ENCODE peak calls at places on chromosomes 16 and 17, in four cellular contexts. One of them, this sample, is unnamed.
A peak's percentile ranks its signal among the peaks of the same experiment; 100 is the strongest.

GRCh38 chr17:7523033-7523432 is 25.8 kb upstream of the TNFSF12 start:
- DNase-seq in K562: peak; percentile 15
- DNase-seq in HepG2: peak; percentile 43
- DNase-seq in A549: peak; percentile 63
- DNase-seq in this sample: no peak

GRCh38 chr17:38898812-38899348 is 26.5 kb upstream of the LASP1NB start:
- DNase-seq in K562: peak; percentile 75
- DNase-seq in HepG2: no peak
- DNase-seq in A549: no peak
- DNase-seq in this sample: peak; percentile 64

GRCh38 chr17:59748591-59748990 is 41.1 kb downstream of the VMP1 start:
- DNase-seq in K562: no peak
- DNase-seq in HepG2: no peak
- DNase-seq in A549: no peak
- DNase-seq in this sample: no peak

GRCh38 chr16:67871256-67871655 is 1.6 kb upstream of the EDC4 start:
- DNase-seq in K562: no peak
- DNase-seq in HepG2: no peak
- DNase-seq in A549: no peak
- DNase-seq in this sample: no peak

GRCh38 chr17:77526728-77527355 is 386.1 kb downstream of the SEC14L1 start:
- DNase-seq in K562: no peak
- DNase-seq in HepG2: no peak
- DNase-seq in A549: no peak
- DNase-seq in this sample: no peak

GRCh38 chr16:48537909-48538745 is 71.9 kb downstream of the N4BP1 start:
- DNase-seq in K562: no peak
- DNase-seq in HepG2: no peak
- DNase-seq in A549: no peak
- DNase-seq in this sample: no peak

GRCh38 chr17:36736201-36737156 is 135.1 kb downstream of the MRM1 start:
- DNase-seq in K562: no peak
- DNase-seq in HepG2: no peak
- DNase-seq in A549: no peak
- DNase-seq in this sample: no peak

GRCh38 chr17:18252160-18252559 is 6.4 kb downstream of the FLII start:
- DNase-seq in K562: no peak
- DNase-seq in HepG2: no peak
- DNase-seq in A549: no peak
- DNase-seq in this sample: no peak

GRCh38 chr16:73506568-73507056 is 458.7 kb upstream of the ZFHX3 start:
- DNase-seq in K562: no peak
- DNase-seq in HepG2: no peak
- DNase-seq in A549: no peak
- DNase-seq in this sample: no peak

GRCh38 chr16:73019456-73020362 is 28.2 kb downstream of the ZFHX3 start:
- DNase-seq in K562: no peak
- DNase-seq in HepG2: no peak
- DNase-seq in A549: peak; percentile 89
- DNase-seq in this sample: no peak

GRCh38 chr16:57115148-57115503 is 22.7 kb downstream of the CPNE2 start:
- DNase-seq in K562: no peak
- DNase-seq in HepG2: no peak
- DNase-seq in A549: no peak
- DNase-seq in this sample: no peak

GRCh38 chr16:80540516-80541305 is at the start of gene DYNLRB2:
- DNase-seq in K562: peak; percentile 84
- DNase-seq in HepG2: peak; percentile 83
- DNase-seq in A549: peak; percentile 95
- DNase-seq in this sample: peak; percentile 71

GRCh38 chr17:67042104-67042899 is 2.1 kb upstream of the CACNG1 start:
- DNase-seq in K562: no peak
- DNase-seq in HepG2: no peak
- DNase-seq in A549: no peak
- DNase-seq in this sample: no peak

GRCh38 chr17:2321399-2321798 is 14.9 kb downstream of the TSR1 start:
- DNase-seq in K562: no peak
- DNase-seq in HepG2: no peak
- DNase-seq in A549: no peak
- DNase-seq in this sample: no peak

GRCh38 chr17:36593651-36594316 is 2.1 kb downstream of the DHRS11 start:
- DNase-seq in K562: no peak
- DNase-seq in HepG2: no peak
- DNase-seq in A549: no peak
- DNase-seq in this sample: no peak

GRCh38 chr17:21165922-21166598 is 39.3 kb downstream of the DHRS7B start:
- DNase-seq in K562: no peak
- DNase-seq in HepG2: no peak
- DNase-seq in A549: no peak
- DNase-seq in this sample: no peak

GRCh38 chr17:21199311-21199710 is 14.7 kb downstream of the TMEM11 start:
- DNase-seq in K562: peak; percentile 46
- DNase-seq in HepG2: no peak
- DNase-seq in A549: no peak
- DNase-seq in this sample: no peak

GRCh38 chr16:87180069-87180468 is 137.1 kb downstream of the C16orf95 start:
- DNase-seq in K562: no peak
- DNase-seq in HepG2: no peak
- DNase-seq in A549: no peak
- DNase-seq in this sample: no peak

GRCh38 chr16:66973716-66974115 is 12.7 kb downstream of the CES3 start:
- DNase-seq in K562: no peak
- DNase-seq in HepG2: no peak
- DNase-seq in A549: no peak
- DNase-seq in this sample: no peak

GRCh38 chr17:34252138-34252889 is 2.8 kb upstream of the CCL2 start:
- DNase-seq in K562: peak; percentile 30
- DNase-seq in HepG2: no peak
- DNase-seq in A549: peak; percentile 84
- DNase-seq in this sample: peak; percentile 7

GRCh38 chr17:13288248-13288647 is 270.4 kb upstream of the ELAC2 start:
- DNase-seq in K562: no peak
- DNase-seq in HepG2: no peak
- DNase-seq in A549: no peak
- DNase-seq in this sample: no peak

GRCh38 chr17:21282231-21282630 is 2.3 kb upstream of the MAP2K3 start:
- DNase-seq in K562: no peak
- DNase-seq in HepG2: no peak
- DNase-seq in A549: peak; percentile 88
- DNase-seq in this sample: no peak

GRCh38 chr16:84088695-84089395 is 27.9 kb downstream of the MBTPS1 start:
- DNase-seq in K562: no peak
- DNase-seq in HepG2: peak; percentile 24
- DNase-seq in A549: peak; percentile 20
- DNase-seq in this sample: peak; percentile 67

GRCh38 chr16:79601092-79601977 is 798 bp upstream of the MAF start:
- DNase-seq in K562: no peak
- DNase-seq in HepG2: peak; percentile 72
- DNase-seq in A549: peak; percentile 13
- DNase-seq in this sample: no peak

GRCh38 chr16:29926675-29927522 is 873 bp upstream of the KCTD13 start:
- DNase-seq in K562: peak; percentile 31
- DNase-seq in HepG2: peak; percentile 35
- DNase-seq in A549: peak; percentile 25
- DNase-seq in this sample: no peak

DNA sequence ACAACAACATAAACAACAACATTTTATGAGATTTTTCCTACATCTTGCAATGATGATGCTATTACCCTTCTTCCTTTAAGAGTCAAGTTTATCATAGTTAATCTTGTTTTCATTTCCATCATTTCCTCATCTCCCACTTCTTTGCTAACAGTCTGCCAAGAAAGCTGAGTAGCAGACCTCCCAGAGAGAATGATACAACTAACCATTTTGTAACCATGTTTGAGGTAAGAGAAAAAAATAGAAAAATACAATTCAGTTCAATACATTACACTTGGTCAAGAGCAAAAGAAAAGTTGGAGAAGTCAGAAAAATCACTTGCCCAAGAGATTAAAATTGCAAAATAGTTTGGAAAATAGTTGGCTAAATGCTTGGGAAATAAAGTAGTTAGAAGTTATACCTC is 154.5 kb downstream of the ABCA8 start:
- DNase-seq in K562: no peak
- DNase-seq in HepG2: no peak
- DNase-seq in A549: no peak
- DNase-seq in this sample: no peak
- TF ChIP-seq CHD4 in K562: no peak
- TF ChIP-seq CHD4 in HepG2: no peak
- TF ChIP-seq CHD4 in A549: no peak
- TF ChIP-seq CHD4 in this sample: no peak

GRCh38 chr16:51624083-51624775 is 473.2 kb upstream of the SALL1 start:
- DNase-seq in K562: no peak
- DNase-seq in HepG2: no peak
- DNase-seq in A549: no peak
- DNase-seq in this sample: no peak

GRCh38 chr16:51621610-51622009 is 470.5 kb upstream of the SALL1 start:
- DNase-seq in K562: no peak
- DNase-seq in HepG2: no peak
- DNase-seq in A549: peak; percentile 46
- DNase-seq in this sample: no peak
- H3K4me1 ChIP-seq in K562: no peaks in the 10 kb centered on the region
- H3K4me1 ChIP-seq in HepG2: no peaks in the 10 kb centered on the region
- H3K4me1 ChIP-seq in A549: peaks cover 7% of the 10 kb centered on the region
- H3K4me1 ChIP-seq in this sample: no peaks in the 10 kb centered on the region

GRCh38 chr17:3639981-3640596 is 3.5 kb downstream of the CTNS start:
- DNase-seq in K562: peak; percentile 69
- DNase-seq in HepG2: no peak
- DNase-seq in A549: no peak
- DNase-seq in this sample: no peak

GRCh38 chr17:3641014-3641413 is 4.5 kb downstream of the CTNS start:
- DNase-seq in K562: no peak
- DNase-seq in HepG2: no peak
- DNase-seq in A549: no peak
- DNase-seq in this sample: no peak

GRCh38 chr17:3636908-3637373 is 381 bp downstream of the CTNS start:
- DNase-seq in K562: no peak
- DNase-seq in HepG2: no peak
- DNase-seq in A549: no peak
- DNase-seq in this sample: no peak

GRCh38 chr17:3636154-3636907 is at the start of the genes CTNS and SHPK:
- DNase-seq in K562: peak; percentile 96
- DNase-seq in HepG2: peak; percentile 95
- DNase-seq in A549: peak; percentile 97
- DNase-seq in this sample: peak; percentile 68

DNA sequence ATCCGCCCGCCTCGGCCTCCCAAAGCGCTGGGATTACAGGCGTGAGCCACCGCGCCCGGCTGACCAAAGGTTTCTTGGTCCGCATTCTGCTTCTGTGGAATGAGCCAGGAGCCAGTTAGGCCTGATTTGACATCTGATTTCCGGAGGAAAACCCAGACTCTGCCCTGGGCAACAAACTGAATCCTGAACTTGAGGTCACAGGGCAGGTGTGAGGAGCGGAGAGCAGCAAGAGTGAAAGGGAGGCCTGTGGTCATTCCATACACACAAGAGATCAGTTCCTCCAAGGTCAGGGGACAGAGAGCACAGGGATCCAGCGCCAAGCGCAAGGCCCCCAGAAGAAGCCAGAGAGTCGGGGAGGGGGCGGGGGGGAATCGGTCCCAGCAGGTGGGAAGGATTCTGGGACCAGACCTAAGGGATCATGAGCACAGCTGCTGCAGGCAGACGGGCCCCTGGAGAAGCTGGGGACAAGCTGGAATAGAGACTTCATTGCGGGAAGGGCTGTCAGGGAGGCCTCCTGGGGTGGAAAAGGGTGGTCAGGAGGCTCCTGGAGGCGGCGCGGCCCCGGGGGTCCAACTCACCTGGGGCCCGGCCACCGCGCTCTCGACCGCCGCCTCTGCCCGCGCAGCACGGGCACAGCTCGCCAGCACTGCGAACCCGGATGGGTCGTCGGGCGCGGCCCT is 436 bp downstream of the SHPK start:
- DNase-seq in K562: no peak
- DNase-seq in HepG2: peak; percentile 77
- DNase-seq in A549: no peak
- DNase-seq in this sample: no peak
- TF ChIP-seq CHD4 in K562: no peak
- TF ChIP-seq CHD4 in HepG2: no peak
- TF ChIP-seq CHD4 in A549: no peak
- TF ChIP-seq CHD4 in this sample: no peak

GRCh38 chr17:9206989-9207317 is 185.6 kb downstream of the NTN1 start:
- DNase-seq in K562: no peak
- DNase-seq in HepG2: no peak
- DNase-seq in A549: no peak
- DNase-seq in this sample: no peak
- H3K4me1 ChIP-seq in K562: no peaks in the 10 kb centered on the region
- H3K4me1 ChIP-seq in HepG2: peaks cover 9% of the 10 kb centered on the region
- H3K4me1 ChIP-seq in A549: no peaks in the 10 kb centered on the region
- H3K4me1 ChIP-seq in this sample: peaks cover 9% of the 10 kb centered on the region

This sample was measured in GM12878.